ENCODE peak calls at places on chromosomes 6 and 20, in seven cellular contexts. T is GM13976, R is cardiac muscle cell, F is psoas muscle, C is H9, Y is RWPE1, J is GM12865. O is an unnamed sample.
A peak's percentile ranks its signal among the peaks of the same experiment; 100 is the strongest.

GRCh38 chr6:46421239-46421638 is 70.0 kb downstream of the RCAN2 start:
- DNase-seq in F (no peak), C (no peak), T (no peak), J (no peak), R (no peak), Y (no peak), O (no peak)

GRCh38 chr6:115969207-115969929 is 91.3 kb downstream of the FRK start:
- DNase-seq in Y (no peak), R (no peak), J (no peak), C (peak; percentile 50), T (no peak), F (no peak), O (no peak)

GRCh38 chr6:62971976-62972658 is 239.2 kb upstream of the FKBP1C start:
- DNase-seq in T (no peak), F (no peak), R (no peak), Y (no peak), C (no peak), J (no peak), O (no peak)

GRCh38 chr6:21067521-21067920 is 526.0 kb upstream of the SOX4 start:
- DNase-seq in C (no peak), J (no peak), T (no peak), Y (no peak), F (no peak), R (no peak), O (no peak)

GRCh38 chr20:60754866-60755265 is 497.2 kb upstream of the CDH4 start:
- DNase-seq in C (no peak), J (no peak), F (no peak), T (no peak), R (no peak), Y (no peak), O (no peak)

GRCh38 chr6:169529931-169530761 is 171.7 kb downstream of the WDR27 start:
- DNase-seq in T (no peak), F (peak; percentile 35), Y (no peak), C (no peak), R (no peak), J (no peak), O (peak; percentile 84)

GRCh38 chr6:144931172-144932035 is 646.3 kb downstream of the UTRN start:
- DNase-seq in Y (peak; percentile 25), C (peak; percentile 39), R (peak; percentile 49), J (peak; percentile 41), F (no peak), T (peak; percentile 6), O (peak; percentile 48)

GRCh38 chr20:55186228-55186627 is 710.8 kb downstream of the DOK5 start:
- DNase-seq in Y (no peak), C (no peak), F (no peak), T (no peak), J (no peak), R (no peak), O (no peak)

GRCh38 chr6:35436071-35436865 is 15.9 kb upstream of the FANCE start:
- DNase-seq in R (no peak), J (no peak), T (no peak), Y (no peak), C (peak; percentile 70), F (no peak), O (no peak)

GRCh38 chr6:43453831-43454230 is 1.5 kb downstream of the DLK2 start:
- DNase-seq in F (no peak), J (no peak), Y (no peak), T (no peak), R (no peak), C (no peak), O (no peak)

GRCh38 chr6:170208651-170209353 is 82.1 kb downstream of the DLL1 start:
- DNase-seq in Y (no peak), F (no peak), J (no peak), R (no peak), T (peak; percentile 18), C (peak; percentile 20), O (no peak)

GRCh38 chr20:21100590-21101452 is 5.3 kb downstream of the LINC00237 start:
- DNase-seq in J (peak; percentile 13), C (peak; percentile 79), Y (no peak), F (no peak), T (peak; percentile 46), R (no peak), O (no peak)

GRCh38 chr20:54680872-54681297 is 205.5 kb downstream of the DOK5 start:
- DNase-seq in F (no peak), J (peak; percentile 42), T (peak; percentile 31), C (peak; percentile 37), Y (peak; percentile 35), R (peak; percentile 58), O (peak; percentile 12)

GRCh38 chr20:20926222-20926905 is 179.8 kb downstream of the LINC00237 start:
- DNase-seq in F (no peak), T (no peak), J (no peak), C (peak; percentile 45), R (no peak), Y (no peak), O (no peak)

GRCh38 chr6:169577236-169577635 is 124.6 kb downstream of the WDR27 start:
- DNase-seq in R (no peak), Y (no peak), J (no peak), T (no peak), F (no peak), C (no peak), O (no peak)

GRCh38 chr6:110813813-110814487 is 1.3 kb downstream of the CDK19 start:
- DNase-seq in Y (peak; percentile 36), T (no peak), C (no peak), J (peak; percentile 3), F (no peak), R (peak; percentile 7), O (no peak)

GRCh38 chr6:139060332-139060731 is 31.8 kb downstream of the ABRACL start:
- DNase-seq in J (peak; percentile 20), Y (peak; percentile 12), T (no peak), R (no peak), C (no peak), F (no peak), O (peak; percentile 32)

GRCh38 chr20:8722277-8722928 is 346.5 kb upstream of the PLCB4 start:
- DNase-seq in J (peak; percentile 72), R (peak; percentile 71), C (no peak), F (no peak), Y (peak; percentile 51), T (no peak), O (peak; percentile 61)

GRCh38 chr6:77457720-77458349 is 5.5 kb downstream of the HTR1B start:
- DNase-seq in J (peak; percentile 61), T (peak; percentile 52), Y (peak; percentile 55), R (peak; percentile 87), C (peak; percentile 85), F (peak; percentile 44), O (peak; percentile 85)

GRCh38 chr20:36273414-36274247 is 32.5 kb upstream of the DLGAP4 start:
- DNase-seq in F (no peak), C (no peak), T (peak; percentile 70), J (peak; percentile 42), R (no peak), Y (peak; percentile 41), O (peak; percentile 17)

GRCh38 chr20:26243731-26244130 is 547.1 kb upstream of the ZNF337 start:
- DNase-seq in T (no peak), J (no peak), F (no peak), C (no peak), Y (no peak), R (no peak), O (no peak)

GRCh38 chr6:158353851-158354508 is 41.7 kb downstream of the TULP4 start:
- DNase-seq in T (no peak), F (no peak), Y (no peak), R (no peak), J (no peak), C (no peak), O (no peak)

GRCh38 chr6:87756858-87757257 is 54.8 kb upstream of the AKIRIN2 start:
- DNase-seq in R (no peak), Y (peak; percentile 18), C (no peak), T (peak; percentile 69), F (no peak), J (peak; percentile 96), O (peak; percentile 78)

GRCh38 chr6:152380993-152381898 is 255.9 kb downstream of the SYNE1 start:
- DNase-seq in Y (peak; percentile 41), J (no peak), C (peak; percentile 33), T (no peak), R (peak; percentile 88), F (peak; percentile 75), O (peak; percentile 99)

GRCh38 chr6:83067448-83068413 is at the start of gene DOP1A:
- DNase-seq in F (peak; percentile 96), C (peak; percentile 95), T (peak; percentile 94), Y (peak; percentile 85), R (peak; percentile 98), J (peak; percentile 98), O (peak; percentile 88)

GRCh38 chr20:44772636-44773035 is 27.0 kb downstream of the KCNK15 start:
- DNase-seq in J (no peak), Y (peak; percentile 38), T (no peak), F (no peak), R (no peak), C (no peak), O (no peak)
- TF ChIP-seq CTCF in J (no peak), Y (no peak), T (no peak), F (no peak), R (no peak), C (no peak), O (no peak)

DNA sequence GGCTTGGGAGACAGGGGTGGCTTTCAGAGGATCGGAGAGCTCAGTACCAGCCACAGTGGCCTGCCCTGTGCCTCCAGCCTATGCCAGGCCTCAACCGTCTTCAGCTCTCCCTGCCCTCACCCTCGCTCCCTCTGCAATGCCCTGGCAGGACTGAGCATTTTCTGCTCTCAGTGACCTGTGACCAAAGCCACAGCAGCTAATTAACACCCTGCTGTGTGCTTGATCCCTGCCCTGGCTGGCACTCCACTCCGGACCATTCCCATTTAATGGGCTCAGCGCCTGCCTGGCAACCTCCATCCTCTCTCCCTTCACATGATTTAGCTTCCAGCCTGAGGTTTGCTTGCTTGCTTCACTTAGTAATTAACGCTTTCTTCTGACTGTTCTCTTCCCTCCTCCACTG is 287.5 kb downstream of the LRFN2 start:
- DNase-seq in F (no peak), C (no peak), T (no peak), J (no peak), R (no peak), Y (no peak), O (no peak)
- TF ChIP-seq CTCF in F (no peak), C (no peak), T (no peak), J (no peak), R (no peak), Y (no peak), O (no peak)

GRCh38 chr20:45305262-45305661 is 1.4 kb upstream of the RBPJL start:
- DNase-seq in F (no peak), Y (no peak), T (no peak), R (no peak), C (peak; percentile 46), J (no peak), O (no peak)
- TF ChIP-seq CTCF in F (no peak), Y (no peak), T (no peak), R (no peak), C (peak; percentile 36), J (no peak), O (no peak)

DNA sequence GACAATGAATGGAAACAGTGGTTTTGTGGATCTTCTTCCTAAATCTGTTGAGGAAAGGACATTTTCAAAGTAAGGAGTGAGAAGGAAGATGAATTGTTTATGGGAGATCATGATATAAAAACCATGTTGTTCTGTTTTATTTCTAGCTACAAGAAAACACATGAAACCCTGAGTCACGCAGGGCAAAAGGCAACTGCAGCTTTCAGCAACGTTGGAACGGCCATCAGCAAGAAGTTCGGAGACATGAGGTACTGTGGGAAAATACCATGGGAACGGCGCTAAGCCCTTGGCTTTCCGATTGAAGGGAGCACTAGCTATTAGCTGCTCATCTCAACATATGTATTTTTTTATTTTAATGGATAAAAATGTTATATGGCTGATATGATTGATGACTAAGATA is 53.6 kb downstream of the HDDC2 start:
- DNase-seq in T (no peak), Y (no peak), R (no peak), C (no peak), F (no peak), J (no peak), O (no peak)
- TF ChIP-seq CTCF in T (no peak), Y (no peak), R (no peak), C (no peak), F (no peak), J (no peak), O (no peak)